ENCODE peak calls at places on chromosomes 4 and X, in five cellular contexts. R is AG04449, H is psoas muscle, K is endodermal cell, M is GM03348. B is an unnamed sample.

GRCh38 chr4:185839770-185840169 is 27.8 kb upstream of the SORBS2 start:
- DNase-seq in M (no peak), R (no peak), H (no peak), K (peak), B (no peak)

GRCh38 chrX:129522184-129523059 is 868 bp downstream of the SMARCA1 start:
- DNase-seq in H (peak), K (peak), M (peak), R (no peak), B (peak)

GRCh38 chr4:180156684-180157083 is 2086.5 kb upstream of the TENM3 start:
- DNase-seq in H (no peak), M (no peak), R (no peak), K (no peak), B (no peak)

GRCh38 chr4:71602271-71602890 is 181.5 kb downstream of the GC start:
- DNase-seq in M (no peak), R (peak), K (no peak), H (no peak), B (no peak)

GRCh38 chr4:84967292-84967651 is 782 bp upstream of the WDFY3 start:
- DNase-seq in K (no peak), R (no peak), H (no peak), M (peak), B (no peak)

GRCh38 chrX:31356501-31357263 is 284.8 kb upstream of the FTHL17 start:
- DNase-seq in M (no peak), H (no peak), K (no peak), R (no peak), B (no peak)

GRCh38 chrX:8126092-8126491 is 45.0 kb downstream of the VCX2 start:
- DNase-seq in H (no peak), R (no peak), M (no peak), K (no peak), B (no peak)

GRCh38 chr4:113112341-113112978 is 63.0 kb downstream of the ANK2 start:
- DNase-seq in H (no peak), K (no peak), R (no peak), M (no peak), B (no peak)

B was measured in Right ventricle myocardium superior.